ENCODE peak calls at places on chromosomes 5 and 9, in four cellular contexts. X, M, Y and O are unnamed samples.

GRCh38 chr5:57844410-57844809 is 361.8 kb upstream of the ACTBL2 start:
- DNase-seq in X (peak), M (no peak), Y (no peak), O (no peak)

GRCh38 chr9:136049451-136050265 is 45.4 kb downstream of the NACC2 start:
- DNase-seq in M (no peak), Y (no peak), X (no peak), O (no peak)

GRCh38 chr5:102666164-102666951 is 88.7 kb upstream of the PAM start:
- DNase-seq in X (no peak), M (peak), Y (no peak), O (no peak)

GRCh38 chr5:73314395-73315195 is 134.0 kb downstream of the FOXD1 start:
- DNase-seq in M (no peak), Y (no peak), X (no peak), O (no peak)

GRCh38 chr5:57299945-57300344 is 126.1 kb downstream of the GPBP1 start:
- DNase-seq in X (no peak), M (no peak), Y (no peak), O (no peak)

GRCh38 chr5:129074903-129075302 is 19.6 kb upstream of the ISOC1 start:
- DNase-seq in X (no peak), M (peak), Y (no peak), O (no peak)

GRCh38 chr5:163459465-163459887 is 426 bp downstream of the NUDCD2 start:
- DNase-seq in M (no peak), Y (no peak), X (no peak), O (no peak)

GRCh38 chr5:65151632-65152031 is 330.1 kb downstream of the ADAMTS6 start:
- DNase-seq in M (no peak), X (no peak), Y (no peak), O (no peak)

GRCh38 chr9:95250462-95251058 is 66.9 kb downstream of the FANCC start:
- DNase-seq in Y (no peak), X (no peak), M (no peak), O (no peak)

GRCh38 chr5:81020478-81021167 is 60.5 kb downstream of the RASGRF2 start:
- DNase-seq in X (no peak), Y (peak), M (peak), O (no peak)

GRCh38 chr5:1125030-1125357 is 13.1 kb upstream of the SLC12A7 start:
- DNase-seq in M (no peak), Y (no peak), X (no peak), O (no peak)

GRCh38 chr9:79570449-79571308 is 1.1 kb upstream of the TLE4 start:
- DNase-seq in Y (no peak), M (peak), X (peak), O (peak)

GRCh38 chr9:130421802-130422276 is 22.9 kb upstream of the ASS1 start:
- DNase-seq in X (no peak), M (peak), Y (no peak), O (peak)

GRCh38 chr5:454936-455335 is 12.0 kb downstream of the EXOC3 start:
- DNase-seq in X (no peak), Y (no peak), M (no peak), O (no peak)

GRCh38 chr9:134099123-134099761 is 31.4 kb upstream of the BRD3 start:
- DNase-seq in M (peak), X (peak), Y (peak), O (no peak)

GRCh38 chr5:77957-78804 is 13.8 kb upstream of the PLEKHG4B start:
- DNase-seq in X (peak), Y (no peak), M (no peak), O (peak)

GRCh38 chr9:16645970-16646369 is 224.5 kb downstream of the BNC2 start:
- DNase-seq in Y (no peak), M (peak), X (no peak), O (no peak)

GRCh38 chr5:151682240-151682639 is 4.5 kb downstream of the SPARC start:
- DNase-seq in X (no peak), Y (no peak), M (no peak), O (no peak)

GRCh38 chr5:157747173-157747758 is 3.8 kb downstream of the LSM11 start:
- DNase-seq in Y (no peak), X (no peak), M (no peak), O (no peak)

GRCh38 chr9:27468450-27469110 is 55.5 kb upstream of the IFNK start:
- DNase-seq in M (no peak), Y (no peak), X (no peak), O (no peak)

GRCh38 chr5:16179936-16180788 is 571 bp upstream of the MARCHF11 start:
- DNase-seq in M (no peak), Y (no peak), X (peak), O (no peak)

GRCh38 chr5:133145436-133146143 is 93.8 kb downstream of the HSPA4 start:
- DNase-seq in Y (no peak), M (no peak), X (no peak), O (no peak)

GRCh38 chr5:84362061-84362720 is 22.5 kb downstream of the EDIL3 start:
- DNase-seq in X (no peak), Y (no peak), M (peak), O (no peak)

GRCh38 chr9:127814619-127815511 is 12.2 kb downstream of the FPGS start:
- DNase-seq in Y (no peak), M (no peak), X (no peak), O (no peak)

GRCh38 chr9:87880683-87881082 is 2.0 kb upstream of the SPATA31E1 start:
- DNase-seq in X (no peak), Y (no peak), M (no peak), O (no peak)

GRCh38 chr5:133251296-133252132 is 199.7 kb downstream of the HSPA4 start:
- DNase-seq in Y (no peak), X (no peak), M (peak), O (no peak)

GRCh38 chr5:134590992-134591659 is 41.5 kb downstream of the SAR1B start:
- DNase-seq in Y (no peak), M (peak), X (no peak), O (no peak)

GRCh38 chr9:28821240-28821639 is 1248.0 kb upstream of the C9orf72 start:
- DNase-seq in Y (no peak), M (no peak), X (no peak), O (no peak)

GRCh38 chr9:28824410-28824963 is 1251.2 kb upstream of the C9orf72 start:
- DNase-seq in M (no peak), Y (no peak), X (no peak), O (no peak)

GRCh38 chr9:28820741-28821140 is 1247.5 kb upstream of the C9orf72 start:
- DNase-seq in M (no peak), Y (no peak), X (peak), O (no peak)
- TF ChIP-seq CTCF in M (peak), Y (no peak), X (no peak), O (no peak)

DNA sequence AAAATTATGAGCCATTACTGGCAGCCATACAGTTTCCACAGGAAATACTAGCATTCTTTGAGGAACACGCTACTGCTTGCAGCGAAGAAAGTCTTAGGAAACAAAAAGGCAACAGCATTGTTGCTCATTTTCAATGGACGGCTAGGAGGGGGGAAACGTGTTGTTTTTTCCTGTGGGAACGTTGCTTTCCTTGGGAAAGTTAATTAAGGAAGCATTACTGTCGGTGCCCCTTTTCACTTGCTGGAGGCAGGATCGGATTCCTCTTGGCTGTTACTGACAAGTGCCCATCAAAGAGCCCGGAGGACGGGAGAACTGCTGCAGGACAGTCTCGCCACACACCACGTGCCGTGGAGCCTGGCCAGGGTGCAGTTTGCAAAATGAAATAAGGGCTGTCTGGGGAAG is 965 bp downstream of the SNCAIP start:
- DNase-seq in Y (no peak), X (peak), M (peak), O (no peak)
- TF ChIP-seq CTCF in Y (no peak), X (no peak), M (no peak), O (no peak)

DNA sequence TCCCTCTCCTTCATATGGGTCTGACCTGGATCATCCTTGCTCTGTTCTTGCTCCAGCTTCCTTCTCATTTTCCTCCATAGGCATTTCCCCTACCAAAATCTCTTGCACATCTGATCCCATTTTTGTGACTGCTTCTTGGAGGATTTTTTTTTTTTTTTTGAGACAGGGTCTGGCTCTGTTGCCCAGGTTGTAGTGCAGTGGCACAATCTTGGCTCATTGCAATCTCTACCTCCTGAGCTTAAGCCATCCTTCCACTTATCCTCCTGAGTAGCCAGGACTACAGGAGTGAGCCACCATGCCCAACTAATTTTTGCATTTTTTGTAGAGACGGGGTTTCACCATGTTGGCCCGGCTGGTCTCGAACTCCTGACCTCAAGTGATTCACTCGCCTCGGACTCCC is 10.5 kb upstream of the JMY start:
- DNase-seq in X (no peak), Y (no peak), M (no peak), O (no peak)
- TF ChIP-seq CTCF in X (no peak), Y (no peak), M (no peak), O (no peak)

GRCh38 chr5:171956314-171956713 is 50.1 kb downstream of the FBXW11 start:
- DNase-seq in M (no peak), Y (no peak), X (no peak), O (no peak)
- TF ChIP-seq CTCF in M (no peak), Y (no peak), X (no peak), O (no peak)

GRCh38 chr5:66223637-66224036 is 79.5 kb downstream of the SREK1 start:
- DNase-seq in Y (no peak), X (no peak), M (no peak), O (no peak)
- TF ChIP-seq CTCF in Y (peak), X (no peak), M (peak), O (peak)